ENCODE peak calls at places on chromosomes 3 and 15, in six cellular contexts. J is NT2/D1, Y is HepG2, Q is K562, B is GM12878, G is H1. M is an unnamed sample.

GRCh38 chr3:40137586-40138295 is 171.8 kb upstream of the EIF1B start:
- DNase-seq in J (no peak), Y (no peak), Q (no peak), B (no peak), G (no peak), M (no peak)

GRCh38 chr15:87604857-87605446 is 651.6 kb downstream of the NTRK3 start:
- DNase-seq in J (peak), Y (no peak), Q (peak), B (no peak), G (no peak), M (no peak)

GRCh38 chr3:27767000-27767399 is 44.9 kb upstream of the EOMES start:
- DNase-seq in J (no peak), Y (no peak), Q (no peak), B (no peak), G (no peak), M (no peak)

GRCh38 chr3:130508970-130509369 is 8.0 kb upstream of the COL6A6 start:
- DNase-seq in J (no peak), Y (no peak), Q (no peak), B (no peak), G (no peak), M (no peak)

GRCh38 chr15:65286069-65286703 is 497 bp downstream of the PARP16 start:
- DNase-seq in J (no peak), Y (peak), Q (peak), B (no peak), G (no peak), M (no peak)

GRCh38 chr3:150751781-150752263 is 11.1 kb downstream of the SIAH2 start:
- DNase-seq in J (no peak), Y (peak), Q (no peak), B (no peak), G (no peak), M (no peak)

GRCh38 chr3:130992344-130992743 is 34.3 kb downstream of the ASTE1 start:
- DNase-seq in J (no peak), Y (no peak), Q (no peak), B (no peak), G (no peak), M (no peak)

GRCh38 chr3:185397676-185398075 is 34.7 kb downstream of the MAP3K13 start:
- DNase-seq in J (no peak), Y (no peak), Q (no peak), B (no peak), G (no peak), M (no peak)

GRCh38 chr15:68818671-68819450 is 1.8 kb downstream of the ANP32A start:
- DNase-seq in J (peak), Y (peak), Q (peak), B (no peak), G (no peak), M (no peak)

GRCh38 chr3:130539005-130539404 is 22.0 kb downstream of the COL6A6 start:
- DNase-seq in J (peak), Y (peak), Q (peak), B (no peak), G (peak), M (peak)

GRCh38 chr15:82540984-82541431 is 751 bp upstream of the RPS17 start:
- DNase-seq in J (no peak), Y (no peak), Q (peak), B (no peak), G (no peak), M (no peak)

GRCh38 chr3:23129817-23130216 is 73.3 kb upstream of the UBE2E2 start:
- DNase-seq in J (no peak), Y (no peak), Q (no peak), B (no peak), G (no peak), M (no peak)

GRCh38 chr15:34018021-34018645 is 20.9 kb downstream of the AVEN start:
- DNase-seq in J (no peak), Y (no peak), Q (no peak), B (no peak), G (no peak), M (no peak)

GRCh38 chr3:149744151-149744550 is 8.1 kb downstream of the COMMD2 start:
- DNase-seq in J (no peak), Y (no peak), Q (no peak), B (no peak), G (no peak), M (no peak)

GRCh38 chr3:140399853-140400252 is 278.0 kb upstream of the TRIM42 start:
- DNase-seq in J (no peak), Y (no peak), Q (no peak), B (no peak), G (no peak), M (no peak)

GRCh38 chr3:120102674-120103073 is 8.4 kb upstream of the GSK3B start:
- DNase-seq in J (no peak), Y (no peak), Q (no peak), B (no peak), G (no peak), M (no peak)

GRCh38 chr3:177427540-177427939 is 230.3 kb upstream of the TBL1XR1 start:
- DNase-seq in J (no peak), Y (no peak), Q (no peak), B (no peak), G (no peak), M (no peak)

GRCh38 chr3:190514163-190515153 is 573 bp downstream of the IL1RAP start:
- DNase-seq in J (no peak), Y (peak), Q (no peak), B (no peak), G (no peak), M (no peak)

GRCh38 chr15:96771035-96771434 is 440.5 kb downstream of the NR2F2 start:
- DNase-seq in J (no peak), Y (no peak), Q (no peak), B (no peak), G (no peak), M (no peak)

GRCh38 chr3:180926526-180926925 is 14.1 kb downstream of the FXR1 start:
- DNase-seq in J (no peak), Y (no peak), Q (no peak), B (no peak), G (no peak), M (no peak)

GRCh38 chr3:141485578-141486415 is 1.0 kb upstream of the RASA2 start:
- DNase-seq in J (no peak), Y (peak), Q (peak), B (no peak), G (no peak), M (peak)

GRCh38 chr3:180267202-180267843 is 230.6 kb upstream of the PEX5L start:
- DNase-seq in J (no peak), Y (no peak), Q (no peak), B (peak), G (no peak), M (no peak)

GRCh38 chr3:173889522-173890055 is 492.0 kb downstream of the NLGN1 start:
- DNase-seq in J (no peak), Y (no peak), Q (no peak), B (no peak), G (no peak), M (no peak)

GRCh38 chr3:14434105-14434504 is 31.7 kb downstream of the SLC6A6 start:
- DNase-seq in J (no peak), Y (no peak), Q (no peak), B (no peak), G (no peak), M (no peak)

GRCh38 chr15:58568157-58568571 is 136.4 kb downstream of the LIPC start:
- DNase-seq in J (no peak), Y (no peak), Q (peak), B (no peak), G (no peak), M (no peak)

DNA sequence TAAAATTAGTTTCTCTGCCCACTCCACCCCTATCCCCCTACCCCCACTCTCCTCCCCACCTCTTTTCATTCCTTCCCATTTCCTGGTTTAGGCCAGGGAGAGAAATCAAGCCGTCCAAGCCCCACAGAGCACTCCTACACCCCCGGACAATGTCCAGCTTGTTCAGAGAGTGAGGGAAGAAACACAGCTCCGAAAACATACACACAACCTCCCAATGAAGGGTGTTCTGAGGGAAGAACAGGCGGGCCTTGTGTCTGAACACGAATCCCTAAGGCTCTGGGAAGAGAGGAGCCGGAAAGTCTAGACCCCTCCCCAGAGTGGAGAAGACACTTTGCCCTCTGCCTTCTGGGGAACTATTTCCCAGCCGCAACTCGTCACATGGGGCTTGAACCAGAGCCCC is 30.5 kb downstream of the ACAN start:
- DNase-seq in J (no peak), Y (no peak), Q (no peak), B (no peak), G (no peak), M (no peak)
- H3K4me3 ChIP-seq in J (no peak), Y (no peak), Q (no peak), B (no peak), G (no peak), M (no peak)

DNA sequence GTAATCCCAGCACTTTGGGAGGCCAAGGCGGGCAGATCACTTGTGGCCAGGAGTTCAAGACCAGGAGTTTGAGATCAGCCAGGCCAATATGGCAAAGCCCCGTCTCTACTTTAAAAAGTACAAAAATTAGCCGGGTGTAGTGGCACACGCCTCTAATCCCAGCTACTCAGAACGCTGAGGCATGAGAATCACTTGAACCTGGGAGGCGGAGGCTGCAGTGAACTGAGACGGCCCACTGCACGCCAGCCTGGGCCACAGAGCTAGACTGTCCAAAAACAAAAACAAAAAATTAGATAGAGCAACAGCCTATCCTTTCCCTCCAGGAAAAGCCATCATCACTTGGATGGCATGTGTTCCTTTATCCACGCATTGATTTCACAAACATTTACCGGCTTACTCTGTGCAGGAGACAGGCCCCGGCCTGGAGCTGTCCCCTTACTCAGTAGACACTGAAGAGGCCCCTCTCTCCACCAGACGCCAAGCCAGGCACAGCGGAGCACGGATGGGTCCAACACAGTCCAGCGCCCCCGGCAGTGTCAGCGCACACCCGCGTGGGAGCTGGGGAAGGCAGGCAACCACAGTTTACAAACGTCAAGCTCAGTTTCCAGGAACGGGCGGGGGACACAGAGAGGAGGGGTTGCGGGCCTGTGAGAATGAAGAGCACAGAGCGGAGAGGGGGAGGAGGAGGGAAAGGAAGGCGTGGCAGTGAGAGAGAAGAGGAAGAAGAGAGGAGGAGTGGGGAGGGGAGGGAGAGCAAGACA is 3.1 kb downstream of the GP5 start:
- DNase-seq in J (no peak), Y (peak), Q (peak), B (no peak), G (no peak), M (no peak)
- TF ChIP-seq ZNF274 in J (no peak), Y (no peak), Q (no peak), B (no peak), G (no peak), M (no peak)

DNA sequence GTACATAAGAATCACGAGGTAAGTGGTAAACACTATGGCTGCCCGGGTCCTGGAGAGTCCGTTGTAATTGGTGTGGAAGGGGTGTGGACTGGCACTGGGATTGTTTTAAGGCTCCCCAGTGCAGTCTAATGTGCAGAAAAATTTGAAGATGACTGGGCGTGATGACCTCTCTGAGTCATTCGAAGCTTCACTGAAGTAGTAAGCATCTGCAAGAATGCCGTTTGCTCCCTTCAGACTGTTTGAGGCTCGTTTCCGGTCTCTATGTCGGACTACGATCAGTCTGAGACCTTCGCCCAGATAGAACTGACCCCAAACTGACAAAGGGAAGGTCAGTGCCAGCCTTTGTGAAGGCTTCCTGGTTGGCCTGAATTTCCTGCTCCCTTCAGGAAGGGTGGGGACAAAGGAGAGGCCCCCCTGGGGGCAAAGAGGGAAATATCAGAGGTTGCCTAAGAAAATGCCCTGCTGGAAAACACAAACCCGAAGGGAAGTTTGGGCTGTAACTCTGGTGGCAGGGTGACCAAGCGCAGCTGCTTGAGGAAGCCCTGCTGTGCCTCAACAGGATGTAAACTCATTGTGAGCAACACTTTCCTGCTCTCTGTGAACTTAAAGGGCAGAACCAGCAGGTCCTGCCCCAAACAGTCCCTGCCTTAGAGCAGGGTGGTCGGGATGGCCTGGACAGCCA is 34.6 kb downstream of the BTD start:
- DNase-seq in J (no peak), Y (no peak), Q (no peak), B (no peak), G (no peak), M (peak)
- H3K4me3 ChIP-seq in J (no peak), Y (no peak), Q (no peak), B (no peak), G (no peak), M (peak)

GRCh38 chr15:42891569-42891968 is 29.0 kb downstream of the TTBK2 start:
- DNase-seq in J (no peak), Y (no peak), Q (no peak), B (no peak), G (no peak), M (no peak)

DNA sequence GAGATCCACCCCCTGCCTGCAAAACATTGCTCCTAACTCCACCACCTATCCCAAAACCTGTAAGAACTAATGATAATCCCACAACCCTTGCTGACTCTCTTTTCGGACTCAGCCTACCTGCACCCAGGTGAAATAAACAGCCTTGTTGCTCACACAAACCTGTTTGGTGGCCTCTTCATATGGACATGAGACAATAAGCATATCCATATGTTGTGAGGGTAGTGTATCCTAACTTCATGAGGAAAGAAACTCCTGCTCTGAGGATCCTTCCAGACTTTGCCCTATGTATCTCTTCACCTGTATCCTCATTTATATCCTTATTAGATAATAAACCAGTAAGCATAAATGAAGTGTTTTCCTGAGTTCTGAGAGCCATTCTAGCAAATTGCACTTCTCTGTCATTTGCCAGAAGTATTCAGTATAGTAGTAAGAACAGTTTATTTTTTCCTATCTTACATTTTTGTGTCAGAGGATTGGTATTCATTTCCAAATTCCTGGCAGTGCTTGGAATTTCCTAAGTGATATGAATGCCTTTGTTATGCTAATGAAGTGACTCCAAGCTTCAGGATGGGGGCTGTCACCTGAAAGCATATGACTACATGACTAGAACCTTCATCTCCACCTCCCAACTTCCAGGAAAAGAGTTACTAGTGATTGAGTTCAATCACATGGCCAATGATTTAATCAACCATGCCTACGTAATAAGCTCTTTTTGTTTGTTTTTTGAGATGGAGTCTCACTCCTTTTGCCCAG is 30.2 kb downstream of the TTBK2 start:
- DNase-seq in J (peak), Y (peak), Q (no peak), B (no peak), G (peak), M (no peak)
- TF ChIP-seq ZNF274 in J (no peak), Y (no peak), Q (no peak), B (no peak), G (no peak), M (no peak)

DNA sequence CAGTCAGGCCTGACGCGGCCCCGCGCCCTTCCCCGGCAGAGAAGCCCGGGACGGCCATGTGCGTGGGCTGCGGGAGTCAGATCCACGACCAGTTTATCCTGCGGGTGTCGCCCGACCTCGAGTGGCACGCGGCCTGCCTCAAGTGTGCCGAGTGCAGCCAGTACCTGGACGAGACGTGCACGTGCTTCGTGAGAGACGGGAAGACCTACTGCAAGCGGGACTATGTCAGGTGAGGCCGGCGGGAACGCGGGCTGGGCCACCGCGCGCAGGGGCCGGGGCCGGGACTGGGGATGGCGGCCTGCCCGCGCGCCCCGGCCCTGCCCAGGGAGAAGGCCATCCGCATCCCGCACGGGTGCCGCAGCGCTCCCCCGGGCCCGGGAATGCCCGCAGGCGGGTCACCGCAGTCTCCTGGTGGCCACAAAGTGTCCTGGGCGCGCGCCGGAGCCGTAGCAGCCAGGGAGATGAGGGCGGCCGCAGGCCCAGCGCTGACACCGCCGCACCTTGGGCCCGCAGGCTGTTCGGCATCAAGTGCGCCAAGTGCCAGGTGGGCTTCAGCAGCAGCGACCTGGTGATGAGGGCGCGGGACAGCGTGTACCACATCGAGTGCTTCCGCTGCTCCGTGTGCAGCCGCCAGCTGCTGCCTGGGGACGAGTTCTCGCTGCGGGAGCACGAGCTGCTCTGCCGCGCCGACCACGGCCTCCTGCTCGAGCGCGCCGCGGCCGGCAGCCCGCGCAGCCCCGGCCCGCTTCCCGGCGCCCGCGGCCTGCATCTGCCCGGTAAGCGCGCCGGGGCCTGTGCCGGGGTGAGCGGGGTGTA is 1.4 kb downstream of the ISL2 start:
- DNase-seq in J (no peak), Y (no peak), Q (peak), B (no peak), G (no peak), M (no peak)
- H3K4me3 ChIP-seq in J (peak), Y (peak), Q (peak), B (peak), G (peak), M (peak)

GRCh38 chr15:40192942-40193341 is 32.1 kb downstream of the BUB1B start:
- DNase-seq in J (no peak), Y (no peak), Q (no peak), B (no peak), G (no peak), M (no peak)

DNA sequence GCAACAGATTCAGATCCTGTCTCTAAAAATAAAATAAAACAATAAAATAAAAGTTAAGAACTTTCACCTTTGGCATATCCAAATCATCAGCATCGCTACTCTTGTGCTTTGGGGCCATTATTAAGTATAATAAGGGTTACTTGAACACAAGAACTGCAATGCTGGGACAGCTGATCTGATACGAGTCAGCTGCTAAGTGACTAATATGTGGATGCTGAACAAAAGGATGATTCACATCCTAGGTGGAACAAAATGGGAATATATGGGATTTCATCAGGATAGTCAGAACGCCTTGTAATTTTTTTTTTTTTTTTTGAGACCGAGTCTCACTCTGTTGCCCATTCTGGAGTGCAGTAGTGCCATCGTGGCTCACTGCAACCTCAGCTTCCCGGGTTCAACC is 29.7 kb downstream of the BUB1B start:
- DNase-seq in J (no peak), Y (no peak), Q (no peak), B (no peak), G (no peak), M (no peak)
- TF ChIP-seq ZNF274 in J (no peak), Y (no peak), Q (no peak), B (no peak), G (no peak), M (no peak)

DNA sequence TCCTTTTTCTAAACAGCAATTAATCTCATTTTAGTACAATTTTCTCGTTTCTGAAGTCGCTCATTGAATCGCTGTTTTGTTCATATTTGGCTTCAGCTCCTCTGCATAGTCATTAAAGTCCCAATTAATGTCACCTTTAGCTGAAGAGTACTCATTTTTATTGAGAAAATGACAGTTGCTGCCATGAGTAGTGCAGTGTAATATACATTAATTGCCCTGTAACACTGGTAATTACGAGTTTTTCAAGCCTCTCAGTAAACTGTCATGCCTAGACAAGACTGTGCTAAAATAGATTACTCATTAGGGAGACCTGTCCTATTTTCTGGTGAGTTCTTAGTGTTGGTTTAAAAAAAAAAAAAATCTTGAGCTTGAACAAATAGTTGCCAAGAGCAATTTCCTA is 175.9 kb downstream of the CDIN1 start:
- DNase-seq in J (no peak), Y (no peak), Q (no peak), B (no peak), G (no peak), M (no peak)
- H3K4me3 ChIP-seq in J (no peak), Y (no peak), Q (no peak), B (no peak), G (no peak), M (no peak)

M was measured in HCT116.